ENCODE peak calls at places on chromosomes 3 and 15, in five cellular contexts. One of them, this sample, is unnamed. For H3K36me3, the result is how much of the 10 kb centered on the place peaks cover.

GRCh38 chr3:127796045-127796720 is 26.1 kb downstream of the MGLL start:
- DNase-seq in heart left ventricle: no peak
- DNase-seq in A673: no peak
- DNase-seq in CD8-positive, alpha-beta memory T cell: no peak
- DNase-seq in stomach: no peak
- DNase-seq in this sample: no peak

GRCh38 chr15:89090791-89091666 is 2.8 kb downstream of the ABHD2 start:
- DNase-seq in stomach: peak
- DNase-seq in CD8-positive, alpha-beta memory T cell: peak
- DNase-seq in A673: peak
- DNase-seq in heart left ventricle: peak
- DNase-seq in this sample: peak

GRCh38 chr3:63092545-63092944 is 185.6 kb upstream of the SYNPR start:
- DNase-seq in CD8-positive, alpha-beta memory T cell: no peak
- DNase-seq in A673: no peak
- DNase-seq in heart left ventricle: no peak
- DNase-seq in stomach: no peak
- DNase-seq in this sample: no peak

GRCh38 chr3:194687638-194688206 is 2.0 kb downstream of the FAM43A start:
- DNase-seq in A673: peak
- DNase-seq in heart left ventricle: peak
- DNase-seq in stomach: peak
- DNase-seq in CD8-positive, alpha-beta memory T cell: peak
- DNase-seq in this sample: peak

GRCh38 chr15:88906551-88906950 is 6.6 kb downstream of the MFGE8 start:
- DNase-seq in stomach: no peak
- DNase-seq in A673: no peak
- DNase-seq in heart left ventricle: no peak
- DNase-seq in CD8-positive, alpha-beta memory T cell: no peak
- DNase-seq in this sample: no peak

GRCh38 chr3:59367150-59367549 is 317.3 kb upstream of the CFAP20DC start:
- DNase-seq in A673: peak
- DNase-seq in heart left ventricle: no peak
- DNase-seq in CD8-positive, alpha-beta memory T cell: no peak
- DNase-seq in stomach: no peak
- DNase-seq in this sample: no peak

GRCh38 chr3:119976214-119976613 is 118.0 kb downstream of the GSK3B start:
- DNase-seq in CD8-positive, alpha-beta memory T cell: no peak
- DNase-seq in stomach: no peak
- DNase-seq in A673: no peak
- DNase-seq in heart left ventricle: no peak
- DNase-seq in this sample: no peak

GRCh38 chr3:112773864-112774263 is 72.8 kb downstream of the CD200R1L start:
- DNase-seq in stomach: peak
- DNase-seq in CD8-positive, alpha-beta memory T cell: peak
- DNase-seq in A673: no peak
- DNase-seq in heart left ventricle: no peak
- DNase-seq in this sample: no peak

GRCh38 chr3:40035177-40035576 is 225.8 kb downstream of the MYRIP start:
- DNase-seq in stomach: no peak
- DNase-seq in heart left ventricle: no peak
- DNase-seq in CD8-positive, alpha-beta memory T cell: no peak
- DNase-seq in A673: no peak
- DNase-seq in this sample: no peak

GRCh38 chr3:122443090-122443489 is 27.2 kb upstream of the WDR5B start:
- DNase-seq in heart left ventricle: no peak
- DNase-seq in CD8-positive, alpha-beta memory T cell: no peak
- DNase-seq in stomach: no peak
- DNase-seq in A673: no peak
- DNase-seq in this sample: no peak

GRCh38 chr3:184222521-184222920 is 6.9 kb upstream of the VWA5B2 start:
- DNase-seq in CD8-positive, alpha-beta memory T cell: no peak
- DNase-seq in heart left ventricle: no peak
- DNase-seq in A673: no peak
- DNase-seq in stomach: no peak
- DNase-seq in this sample: no peak

GRCh38 chr15:79381593-79381992 is 50.5 kb upstream of the MINAR1 start:
- DNase-seq in heart left ventricle: no peak
- DNase-seq in CD8-positive, alpha-beta memory T cell: no peak
- DNase-seq in A673: no peak
- DNase-seq in stomach: no peak
- DNase-seq in this sample: no peak

GRCh38 chr3:10855871-10856662 is 40.0 kb downstream of the SLC6A11 start:
- DNase-seq in CD8-positive, alpha-beta memory T cell: no peak
- DNase-seq in A673: no peak
- DNase-seq in stomach: no peak
- DNase-seq in heart left ventricle: no peak
- DNase-seq in this sample: no peak

GRCh38 chr15:61051570-61052031 is 177.5 kb downstream of the RORA start:
- DNase-seq in heart left ventricle: peak
- DNase-seq in A673: peak
- DNase-seq in stomach: no peak
- DNase-seq in CD8-positive, alpha-beta memory T cell: no peak
- DNase-seq in this sample: peak

GRCh38 chr15:80849308-80849707 is 70.1 kb downstream of the CEMIP start:
- DNase-seq in heart left ventricle: peak
- DNase-seq in CD8-positive, alpha-beta memory T cell: no peak
- DNase-seq in stomach: peak
- DNase-seq in A673: no peak
- DNase-seq in this sample: no peak

GRCh38 chr15:34799149-34799824 is 3.9 kb upstream of the ACTC1 start:
- DNase-seq in heart left ventricle: peak
- DNase-seq in stomach: peak
- DNase-seq in A673: peak
- DNase-seq in CD8-positive, alpha-beta memory T cell: no peak
- DNase-seq in this sample: peak

GRCh38 chr3:8622873-8623725 is 21.5 kb downstream of the SSUH2 start:
- DNase-seq in CD8-positive, alpha-beta memory T cell: no peak
- DNase-seq in heart left ventricle: peak
- DNase-seq in A673: peak
- DNase-seq in stomach: peak
- DNase-seq in this sample: peak

GRCh38 chr3:183695569-183696364 is 1.8 kb upstream of the YEATS2 start:
- DNase-seq in heart left ventricle: peak
- DNase-seq in CD8-positive, alpha-beta memory T cell: no peak
- DNase-seq in stomach: no peak
- DNase-seq in A673: no peak
- DNase-seq in this sample: no peak

GRCh38 chr3:128170866-128171516 is 17.7 kb downstream of the EEFSEC start:
- DNase-seq in CD8-positive, alpha-beta memory T cell: no peak
- DNase-seq in stomach: peak
- DNase-seq in A673: peak
- DNase-seq in heart left ventricle: peak
- DNase-seq in this sample: peak

GRCh38 chr3:48306290-48306689 is 27.2 kb downstream of the SPINK8 start:
- DNase-seq in A673: no peak
- DNase-seq in stomach: no peak
- DNase-seq in heart left ventricle: no peak
- DNase-seq in CD8-positive, alpha-beta memory T cell: no peak
- DNase-seq in this sample: no peak

GRCh38 chr3:131142580-131142979 is 115.9 kb downstream of the NEK11 start:
- DNase-seq in CD8-positive, alpha-beta memory T cell: no peak
- DNase-seq in heart left ventricle: no peak
- DNase-seq in A673: peak
- DNase-seq in stomach: no peak
- DNase-seq in this sample: no peak

DNA sequence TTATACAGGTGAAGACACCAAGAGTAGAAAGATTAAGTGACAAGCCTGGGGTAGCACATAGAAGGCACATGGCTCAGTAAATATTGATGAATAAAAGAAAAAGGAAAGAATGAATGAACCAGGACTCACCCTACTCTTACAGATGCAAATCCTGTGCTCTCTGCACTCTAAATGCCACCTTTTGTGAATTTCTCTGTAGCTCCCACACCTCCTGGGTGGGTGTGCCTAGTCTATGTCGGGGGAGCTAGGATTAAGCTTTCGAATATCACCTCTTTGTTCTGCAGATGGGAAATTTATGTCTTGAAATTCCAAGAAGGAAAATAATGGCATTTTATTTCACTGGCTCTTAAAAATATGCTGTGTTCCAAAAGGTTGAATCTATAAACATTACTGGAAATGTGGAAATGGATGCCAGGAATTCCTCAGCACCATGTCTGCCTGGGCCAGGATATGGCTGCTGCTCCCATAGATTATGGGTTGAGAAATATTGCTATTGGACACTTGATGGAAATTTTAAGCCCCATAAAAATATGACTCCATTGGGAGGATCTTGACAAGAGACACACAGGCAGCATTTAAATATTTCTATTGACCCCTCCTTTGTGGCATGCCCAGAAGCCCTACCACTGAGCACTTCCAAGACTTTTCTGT is 43.3 kb downstream of the CCNB2 start:
- DNase-seq in CD8-positive, alpha-beta memory T cell: no peak
- DNase-seq in stomach: no peak
- DNase-seq in A673: no peak
- DNase-seq in heart left ventricle: no peak
- DNase-seq in this sample: no peak
- H3K36me3 ChIP-seq in CD8-positive, alpha-beta memory T cell: under half
- H3K36me3 ChIP-seq in stomach: half or more
- H3K36me3 ChIP-seq in A673: under half
- H3K36me3 ChIP-seq in heart left ventricle: under half
- H3K36me3 ChIP-seq in this sample: under half

GRCh38 chr15:24772256-24772655 is 96.7 kb downstream of the NPAP1 start:
- DNase-seq in heart left ventricle: no peak
- DNase-seq in CD8-positive, alpha-beta memory T cell: no peak
- DNase-seq in A673: no peak
- DNase-seq in stomach: no peak
- DNase-seq in this sample: no peak
- H3K4me3 ChIP-seq in heart left ventricle: peak
- H3K4me3 ChIP-seq in CD8-positive, alpha-beta memory T cell: peak
- H3K4me3 ChIP-seq in A673: no peak
- H3K4me3 ChIP-seq in stomach: no peak
- H3K4me3 ChIP-seq in this sample: no peak

GRCh38 chr3:37997791-37998370 is 7.3 kb downstream of the VILL start:
- DNase-seq in stomach: peak
- DNase-seq in CD8-positive, alpha-beta memory T cell: peak
- DNase-seq in A673: no peak
- DNase-seq in heart left ventricle: peak
- DNase-seq in this sample: peak
- H3K36me3 ChIP-seq in stomach: under half
- H3K36me3 ChIP-seq in CD8-positive, alpha-beta memory T cell: under half
- H3K36me3 ChIP-seq in A673: under half
- H3K36me3 ChIP-seq in heart left ventricle: under half
- H3K36me3 ChIP-seq in this sample: under half

GRCh38 chr3:72169561-72170472 is 384.9 kb upstream of the PROK2 start:
- DNase-seq in heart left ventricle: no peak
- DNase-seq in stomach: no peak
- DNase-seq in A673: no peak
- DNase-seq in CD8-positive, alpha-beta memory T cell: no peak
- DNase-seq in this sample: no peak
- H3K4me3 ChIP-seq in heart left ventricle: no peak
- H3K4me3 ChIP-seq in stomach: no peak
- H3K4me3 ChIP-seq in A673: no peak
- H3K4me3 ChIP-seq in CD8-positive, alpha-beta memory T cell: no peak
- H3K4me3 ChIP-seq in this sample: no peak

GRCh38 chr3:16470590-16470989 is 42.9 kb downstream of the RFTN1 start:
- DNase-seq in A673: no peak
- DNase-seq in heart left ventricle: no peak
- DNase-seq in CD8-positive, alpha-beta memory T cell: no peak
- DNase-seq in stomach: no peak
- DNase-seq in this sample: no peak

GRCh38 chr3:16467368-16467767 is 46.1 kb downstream of the RFTN1 start:
- DNase-seq in heart left ventricle: no peak
- DNase-seq in A673: no peak
- DNase-seq in CD8-positive, alpha-beta memory T cell: no peak
- DNase-seq in stomach: no peak
- DNase-seq in this sample: no peak

GRCh38 chr3:16466822-16467221 is 46.7 kb downstream of the RFTN1 start:
- DNase-seq in heart left ventricle: no peak
- DNase-seq in A673: no peak
- DNase-seq in stomach: no peak
- DNase-seq in CD8-positive, alpha-beta memory T cell: no peak
- DNase-seq in this sample: no peak

GRCh38 chr3:16471897-16472296 is 41.6 kb downstream of the RFTN1 start:
- DNase-seq in CD8-positive, alpha-beta memory T cell: no peak
- DNase-seq in heart left ventricle: no peak
- DNase-seq in A673: no peak
- DNase-seq in stomach: no peak
- DNase-seq in this sample: no peak

DNA sequence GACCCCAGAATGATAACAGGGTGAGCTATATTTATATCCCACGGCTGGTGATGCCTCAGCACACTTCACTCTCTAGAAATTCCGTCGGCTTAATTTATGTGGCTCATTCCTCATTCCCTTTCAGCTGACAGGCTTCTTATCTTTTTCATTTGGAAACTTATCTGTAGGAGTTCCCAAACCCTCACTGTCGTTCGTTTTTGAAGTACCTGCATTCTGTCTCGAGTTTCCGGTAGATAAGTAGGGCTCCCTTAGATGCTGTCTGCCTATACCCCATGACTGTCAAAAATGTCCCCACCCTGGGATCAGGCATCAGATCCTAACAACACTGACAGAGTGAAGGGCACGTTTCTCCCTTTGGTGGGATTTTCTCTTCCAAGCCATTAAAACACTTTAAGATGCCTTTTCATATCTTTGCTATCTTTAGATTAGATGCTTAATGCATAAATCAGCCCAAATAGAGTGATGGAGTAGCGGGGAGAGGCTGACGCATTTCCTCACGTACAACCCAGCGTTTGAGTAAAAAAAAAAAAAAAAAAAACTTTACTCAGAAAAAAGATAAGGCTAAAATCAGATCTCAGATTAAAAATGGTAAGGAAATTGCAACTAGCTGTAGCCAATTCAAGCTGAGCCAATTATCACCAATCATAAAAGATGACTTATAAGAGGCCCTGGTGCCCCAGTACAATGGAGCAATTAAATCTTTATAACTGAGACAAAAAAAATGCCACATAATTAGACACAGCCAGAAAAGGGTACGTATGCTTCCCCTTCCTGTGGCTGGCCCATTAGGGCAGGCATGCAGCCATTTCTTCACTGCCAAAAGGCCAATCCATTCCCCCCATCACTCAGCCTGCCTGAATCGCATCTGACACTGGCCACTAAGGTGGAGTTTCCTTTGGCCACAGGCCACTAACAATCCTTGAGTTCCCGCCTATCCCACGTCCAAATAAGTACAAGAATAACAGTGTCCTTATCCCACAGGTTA is 45.1 kb downstream of the RFTN1 start:
- DNase-seq in CD8-positive, alpha-beta memory T cell: no peak
- DNase-seq in stomach: no peak
- DNase-seq in heart left ventricle: peak
- DNase-seq in A673: peak
- DNase-seq in this sample: no peak
- H3K36me3 ChIP-seq in CD8-positive, alpha-beta memory T cell: under half
- H3K36me3 ChIP-seq in stomach: under half
- H3K36me3 ChIP-seq in heart left ventricle: under half
- H3K36me3 ChIP-seq in A673: under half
- H3K36me3 ChIP-seq in this sample: under half

GRCh38 chr3:140943781-140944547 is 2.3 kb downstream of the SLC25A36 start:
- DNase-seq in A673: no peak
- DNase-seq in heart left ventricle: no peak
- DNase-seq in stomach: no peak
- DNase-seq in CD8-positive, alpha-beta memory T cell: no peak
- DNase-seq in this sample: no peak
- H3K4me3 ChIP-seq in A673: peak
- H3K4me3 ChIP-seq in heart left ventricle: peak
- H3K4me3 ChIP-seq in stomach: peak
- H3K4me3 ChIP-seq in CD8-positive, alpha-beta memory T cell: no peak
- H3K4me3 ChIP-seq in this sample: peak

This sample was measured in heart right ventricle.